ENCODE peak calls at places on chromosomes 6 and 20, in five cellular contexts. One of them, this sample, is unnamed.

GRCh38 chr20:64106981-64107735 is at the start of gene NPBWR2:
- DNase-seq in Calu3: no peak
- DNase-seq in foreskin fibroblast: no peak
- DNase-seq in breast epithelium: no peak
- DNase-seq in pancreas: peak
- DNase-seq in this sample: no peak

GRCh38 chr6:7176208-7176607 is 68.4 kb downstream of the RREB1 start:
- DNase-seq in breast epithelium: peak
- DNase-seq in foreskin fibroblast: no peak
- DNase-seq in pancreas: no peak
- DNase-seq in Calu3: no peak
- DNase-seq in this sample: no peak

GRCh38 chr6:154347981-154348380 is 8.6 kb downstream of the IPCEF1 start:
- DNase-seq in Calu3: no peak
- DNase-seq in pancreas: no peak
- DNase-seq in foreskin fibroblast: no peak
- DNase-seq in breast epithelium: no peak
- DNase-seq in this sample: no peak

GRCh38 chr20:45861157-45862075 is 4.0 kb downstream of the ZSWIM3 start:
- DNase-seq in breast epithelium: no peak
- DNase-seq in foreskin fibroblast: no peak
- DNase-seq in Calu3: peak
- DNase-seq in pancreas: no peak
- DNase-seq in this sample: no peak

GRCh38 chr20:39036851-39037250 is 74.7 kb downstream of the DHX35 start:
- DNase-seq in pancreas: no peak
- DNase-seq in Calu3: no peak
- DNase-seq in foreskin fibroblast: no peak
- DNase-seq in breast epithelium: no peak
- DNase-seq in this sample: no peak

GRCh38 chr6:43275782-43276179 is 22.3 kb upstream of the SLC22A7 start:
- DNase-seq in breast epithelium: no peak
- DNase-seq in foreskin fibroblast: no peak
- DNase-seq in pancreas: no peak
- DNase-seq in Calu3: no peak
- DNase-seq in this sample: no peak

GRCh38 chr6:156126535-156126934 is 650.6 kb upstream of the ARID1B start:
- DNase-seq in Calu3: no peak
- DNase-seq in foreskin fibroblast: no peak
- DNase-seq in breast epithelium: no peak
- DNase-seq in pancreas: no peak
- DNase-seq in this sample: no peak

GRCh38 chr20:16115891-16116577 is 457.2 kb downstream of the KIF16B start:
- DNase-seq in breast epithelium: no peak
- DNase-seq in Calu3: no peak
- DNase-seq in pancreas: no peak
- DNase-seq in foreskin fibroblast: no peak
- DNase-seq in this sample: no peak

GRCh38 chr6:2168480-2168879 is 76.9 kb downstream of the GMDS start:
- DNase-seq in pancreas: no peak
- DNase-seq in breast epithelium: no peak
- DNase-seq in foreskin fibroblast: no peak
- DNase-seq in Calu3: no peak
- DNase-seq in this sample: no peak

GRCh38 chr6:6614096-6614964 is 25.8 kb downstream of the LY86 start:
- DNase-seq in foreskin fibroblast: no peak
- DNase-seq in breast epithelium: peak
- DNase-seq in pancreas: no peak
- DNase-seq in Calu3: no peak
- DNase-seq in this sample: no peak

GRCh38 chr6:110558575-110558974 is 82.2 kb upstream of the SLC22A16 start:
- DNase-seq in Calu3: no peak
- DNase-seq in foreskin fibroblast: no peak
- DNase-seq in breast epithelium: no peak
- DNase-seq in pancreas: no peak
- DNase-seq in this sample: no peak

GRCh38 chr6:166629628-166630027 is 2.6 kb upstream of the RPS6KA2 start:
- DNase-seq in breast epithelium: no peak
- DNase-seq in foreskin fibroblast: peak
- DNase-seq in pancreas: no peak
- DNase-seq in Calu3: no peak
- DNase-seq in this sample: no peak

GRCh38 chr6:40585661-40586269 is 1.4 kb downstream of the LRFN2 start:
- DNase-seq in pancreas: no peak
- DNase-seq in foreskin fibroblast: no peak
- DNase-seq in Calu3: no peak
- DNase-seq in breast epithelium: no peak
- DNase-seq in this sample: no peak

GRCh38 chr6:157637516-157637915 is 185.5 kb upstream of the SNX9 start:
- DNase-seq in breast epithelium: no peak
- DNase-seq in foreskin fibroblast: no peak
- DNase-seq in pancreas: no peak
- DNase-seq in Calu3: no peak
- DNase-seq in this sample: no peak

GRCh38 chr20:63873477-63873971 is 8.5 kb downstream of the TPD52L2 start:
- DNase-seq in Calu3: no peak
- DNase-seq in breast epithelium: no peak
- DNase-seq in pancreas: no peak
- DNase-seq in foreskin fibroblast: peak
- DNase-seq in this sample: no peak

GRCh38 chr6:82878812-82879211 is 186.8 kb downstream of the UBE3D start:
- DNase-seq in Calu3: no peak
- DNase-seq in pancreas: no peak
- DNase-seq in breast epithelium: no peak
- DNase-seq in foreskin fibroblast: peak
- DNase-seq in this sample: no peak

GRCh38 chr6:82875573-82876185 is 190.0 kb downstream of the UBE3D start:
- DNase-seq in pancreas: no peak
- DNase-seq in foreskin fibroblast: peak
- DNase-seq in Calu3: no peak
- DNase-seq in breast epithelium: no peak
- DNase-seq in this sample: no peak

GRCh38 chr6:82881519-82881918 is 184.1 kb downstream of the UBE3D start:
- DNase-seq in pancreas: no peak
- DNase-seq in breast epithelium: no peak
- DNase-seq in foreskin fibroblast: no peak
- DNase-seq in Calu3: no peak
- DNase-seq in this sample: no peak

GRCh38 chr6:82874867-82875266 is 190.8 kb downstream of the UBE3D start:
- DNase-seq in Calu3: no peak
- DNase-seq in breast epithelium: no peak
- DNase-seq in pancreas: no peak
- DNase-seq in foreskin fibroblast: no peak
- DNase-seq in this sample: no peak

DNA sequence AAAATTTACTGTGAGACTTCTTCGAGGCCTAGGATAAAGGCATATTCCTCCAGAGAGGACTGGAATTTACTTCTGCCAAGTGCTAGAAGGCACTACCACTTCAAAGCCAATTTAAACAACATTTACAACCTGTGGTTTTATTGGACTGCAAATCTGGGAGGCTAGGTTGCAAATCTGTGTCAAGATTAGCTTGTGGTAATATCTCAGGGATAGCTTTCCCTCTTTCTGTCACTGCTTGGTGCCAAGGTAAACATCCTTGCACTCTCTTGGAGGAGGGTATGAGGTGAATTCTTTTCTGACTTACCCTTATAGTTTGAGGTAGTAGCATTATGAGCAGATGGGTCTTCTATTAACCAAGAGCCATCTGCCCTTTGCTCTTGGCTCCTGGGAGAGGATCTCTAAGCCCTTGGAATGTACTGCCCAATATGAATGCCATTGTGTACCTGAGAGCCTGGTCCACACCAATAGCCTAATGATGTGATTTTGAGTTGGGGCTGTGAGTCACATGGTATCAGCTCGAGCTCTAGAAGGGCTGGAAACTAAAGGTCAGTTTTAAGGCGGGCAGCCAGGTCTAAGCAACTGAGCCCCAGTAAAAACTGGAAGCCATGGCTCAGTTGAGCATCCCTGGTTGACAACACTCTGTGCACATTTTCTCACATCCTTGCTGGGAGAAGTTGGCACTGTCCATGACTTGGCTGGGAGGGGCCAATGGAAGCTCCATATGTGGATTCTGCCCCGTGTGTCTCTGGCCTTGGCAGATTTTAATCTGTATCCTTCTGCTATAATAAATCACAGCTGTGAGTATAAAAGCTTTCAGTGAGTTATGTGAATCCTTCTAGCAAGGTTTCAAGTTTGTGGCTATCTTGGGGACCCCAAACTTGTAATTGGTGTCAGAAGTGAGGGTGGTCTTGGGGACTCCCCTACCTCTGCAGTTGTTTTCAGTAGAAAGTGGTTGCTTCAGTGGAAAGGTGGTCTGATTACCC is 188.1 kb downstream of the UBE3D start:
- DNase-seq in Calu3: no peak
- DNase-seq in foreskin fibroblast: no peak
- DNase-seq in pancreas: no peak
- DNase-seq in breast epithelium: no peak
- DNase-seq in this sample: peak
- TF ChIP-seq CTCF in Calu3: no peak
- TF ChIP-seq CTCF in foreskin fibroblast: no peak
- TF ChIP-seq CTCF in pancreas: no peak
- TF ChIP-seq CTCF in breast epithelium: no peak
- TF ChIP-seq CTCF in this sample: no peak

GRCh38 chr6:88426005-88426404 is 259.9 kb upstream of the CNR1 start:
- DNase-seq in breast epithelium: no peak
- DNase-seq in Calu3: no peak
- DNase-seq in foreskin fibroblast: no peak
- DNase-seq in pancreas: no peak
- DNase-seq in this sample: no peak

GRCh38 chr6:88428068-88428467 is 261.9 kb upstream of the CNR1 start:
- DNase-seq in Calu3: no peak
- DNase-seq in breast epithelium: no peak
- DNase-seq in pancreas: no peak
- DNase-seq in foreskin fibroblast: no peak
- DNase-seq in this sample: no peak

DNA sequence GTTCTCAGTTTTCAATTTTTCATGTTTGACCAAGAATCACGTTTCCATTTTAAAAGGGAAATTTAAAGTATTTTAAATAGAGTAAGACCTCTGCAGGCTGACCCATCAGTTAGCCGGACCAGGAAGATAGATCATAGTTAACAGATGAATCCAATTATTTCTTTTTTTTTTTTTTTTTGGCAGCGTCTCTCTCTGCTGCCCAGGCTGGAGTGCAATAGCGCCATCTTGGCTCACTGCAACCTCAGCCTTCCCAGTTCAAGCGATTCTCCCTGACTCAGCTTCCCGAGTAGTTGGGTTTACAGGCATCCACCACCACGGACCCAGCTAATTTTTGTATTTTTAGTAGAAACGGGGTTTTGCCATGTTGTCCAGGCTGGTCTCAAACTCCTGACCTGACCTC is 256.7 kb upstream of the CNR1 start:
- DNase-seq in Calu3: no peak
- DNase-seq in pancreas: no peak
- DNase-seq in breast epithelium: no peak
- DNase-seq in foreskin fibroblast: peak
- DNase-seq in this sample: no peak
- TF ChIP-seq CTCF in Calu3: no peak
- TF ChIP-seq CTCF in pancreas: no peak
- TF ChIP-seq CTCF in breast epithelium: no peak
- TF ChIP-seq CTCF in foreskin fibroblast: peak
- TF ChIP-seq CTCF in this sample: peak

GRCh38 chr6:37641546-37641945 is 56.1 kb downstream of the MDGA1 start:
- DNase-seq in foreskin fibroblast: no peak
- DNase-seq in pancreas: no peak
- DNase-seq in Calu3: no peak
- DNase-seq in breast epithelium: no peak
- DNase-seq in this sample: no peak
- TF ChIP-seq CTCF in foreskin fibroblast: no peak
- TF ChIP-seq CTCF in pancreas: no peak
- TF ChIP-seq CTCF in Calu3: no peak
- TF ChIP-seq CTCF in breast epithelium: no peak
- TF ChIP-seq CTCF in this sample: no peak

DNA sequence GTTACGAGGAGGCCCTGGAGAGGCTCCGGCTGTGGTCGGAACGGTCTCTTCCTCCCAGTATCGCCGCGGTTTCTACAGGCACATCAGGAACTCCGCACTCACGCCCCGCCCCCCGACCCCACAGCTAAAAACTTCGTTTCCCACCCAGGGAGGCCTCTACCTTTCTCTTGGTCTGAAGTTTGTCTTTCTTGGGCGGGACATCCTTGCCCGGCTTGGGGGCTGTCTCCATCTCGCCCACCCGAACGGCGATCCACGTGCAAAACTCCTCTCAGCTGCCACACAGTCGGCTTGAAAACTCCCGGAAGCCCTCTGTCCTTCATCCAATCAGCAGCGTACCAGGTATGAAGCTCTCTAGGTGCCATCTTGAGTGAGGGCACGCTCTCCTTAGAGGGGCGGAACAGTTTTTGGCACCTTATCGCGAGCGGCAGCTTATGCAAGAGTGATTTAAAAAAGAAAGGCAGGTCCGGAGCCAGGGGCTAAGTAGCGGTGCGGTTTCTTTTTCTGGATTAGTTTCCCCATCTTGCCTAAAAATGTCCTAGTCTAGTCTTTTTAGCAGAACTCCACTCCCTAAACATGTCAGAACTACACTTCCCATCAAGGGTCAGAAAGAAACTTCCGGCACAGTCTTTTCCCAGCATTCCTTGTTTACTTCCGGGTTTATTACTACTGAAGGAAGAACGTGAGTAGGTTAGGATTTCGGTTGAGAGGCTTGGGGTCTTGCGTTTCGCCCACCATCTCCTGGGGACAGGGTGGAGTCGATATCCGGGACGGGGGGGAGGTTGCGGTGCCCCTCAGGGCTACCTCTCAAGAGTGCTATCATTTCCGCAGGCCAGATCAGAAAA is at the start of the genes PFDN6 and WDR46:
- DNase-seq in pancreas: peak
- DNase-seq in Calu3: peak
- DNase-seq in foreskin fibroblast: peak
- DNase-seq in breast epithelium: peak
- DNase-seq in this sample: peak
- TF ChIP-seq CTCF in pancreas: no peak
- TF ChIP-seq CTCF in Calu3: no peak
- TF ChIP-seq CTCF in foreskin fibroblast: no peak
- TF ChIP-seq CTCF in breast epithelium: no peak
- TF ChIP-seq CTCF in this sample: no peak

This sample was measured in LNCaP clone FGC.